ENCODE peak calls at places on chromosome 9, in six cellular contexts. L, Y, X, N, M and F are unnamed samples.

GRCh38 chr9:120889606-120890396 is 12.8 kb upstream of the PHF19 start:
- DNase-seq in L (no peak), Y (no peak), X (no peak), N (no peak), M (no peak), F (no peak)

GRCh38 chr9:137220317-137221094 is 1.5 kb downstream of the RNF208 start:
- DNase-seq in L (no peak), Y (no peak), X (no peak), N (no peak), M (no peak), F (no peak)

GRCh38 chr9:93112864-93113389 is 16.9 kb downstream of the CARD19 start:
- DNase-seq in L (no peak), Y (no peak), X (no peak), N (no peak), M (no peak), F (no peak)

GRCh38 chr9:35042081-35042604 is 30.3 kb downstream of the VCP start:
- DNase-seq in L (peak), Y (peak), X (no peak), N (peak), M (no peak), F (peak)

GRCh38 chr9:86684148-86684547 is 263.2 kb downstream of the GAS1 start:
- DNase-seq in L (peak), Y (no peak), X (no peak), N (no peak), M (no peak), F (no peak)

GRCh38 chr9:13330396-13331004 is 51.0 kb upstream of the MPDZ start:
- DNase-seq in L (no peak), Y (peak), X (no peak), N (no peak), M (no peak), F (no peak)

GRCh38 chr9:137076636-137077009 is 694 bp upstream of the UAP1L1 start:
- DNase-seq in L (no peak), Y (no peak), X (no peak), N (no peak), M (no peak), F (no peak)

GRCh38 chr9:137065336-137065967 is 4.9 kb downstream of the SAPCD2 start:
- DNase-seq in L (no peak), Y (no peak), X (no peak), N (no peak), M (no peak), F (no peak)

GRCh38 chr9:14768561-14769234 is 46.2 kb upstream of the CER1 start:
- DNase-seq in L (peak), Y (peak), X (peak), N (peak), M (no peak), F (peak)

GRCh38 chr9:121450241-121450640 is 49.4 kb downstream of the GGTA1 start:
- DNase-seq in L (no peak), Y (no peak), X (no peak), N (peak), M (no peak), F (no peak)

GRCh38 chr9:116469128-116469527 is 218.0 kb upstream of the TRIM32 start:
- DNase-seq in L (no peak), Y (no peak), X (no peak), N (no peak), M (peak), F (no peak)

GRCh38 chr9:116465591-116466288 is 221.4 kb upstream of the TRIM32 start:
- DNase-seq in L (no peak), Y (no peak), X (no peak), N (no peak), M (peak), F (no peak)

GRCh38 chr9:116466289-116467012 is 220.7 kb upstream of the TRIM32 start:
- DNase-seq in L (peak), Y (no peak), X (no peak), N (no peak), M (no peak), F (no peak)

GRCh38 chr9:116467740-116468351 is 219.3 kb upstream of the TRIM32 start:
- DNase-seq in L (no peak), Y (peak), X (no peak), N (peak), M (no peak), F (no peak)

GRCh38 chr9:116468369-116468768 is 218.7 kb upstream of the TRIM32 start:
- DNase-seq in L (no peak), Y (peak), X (no peak), N (no peak), M (no peak), F (no peak)
- H2AK5ac ChIP-seq in L (no peak), Y (no peak), X (no peak), N (no peak), M (no peak), F (no peak)

GRCh38 chr9:130660326-130660682 is 4.1 kb upstream of the PRDM12 start:
- DNase-seq in L (no peak), Y (no peak), X (no peak), N (no peak), M (peak), F (no peak)
- H3K4me3 ChIP-seq in L (no peak), Y (no peak), X (no peak), N (no peak), M (peak), F (no peak)

GRCh38 chr9:8395022-8395421 is 595.4 kb upstream of the DMAC1 start:
- DNase-seq in L (no peak), Y (no peak), X (no peak), N (no peak), M (no peak), F (no peak)
- H2AK5ac ChIP-seq in L (no peak), Y (no peak), X (no peak), N (no peak), M (no peak), F (no peak)

GRCh38 chr9:19492775-19493173 is 84.0 kb downstream of the ACER2 start:
- DNase-seq in L (no peak), Y (no peak), X (no peak), N (no peak), M (no peak), F (no peak)
- H3K4me3 ChIP-seq in L (no peak), Y (no peak), X (no peak), N (no peak), M (no peak), F (no peak)